ENCODE peak calls at places on chromosomes 16 and 17, in six cellular contexts. O, W, G, Q, F and N are unnamed samples.

GRCh38 chr17:62750502-62751349 is 57.4 kb downstream of the MARCHF10 start:
- DNase-seq in O (no peak), W (peak), G (peak), Q (no peak), F (no peak), N (no peak)

GRCh38 chr16:3618782-3619166 is 7.4 kb upstream of the SLX4 start:
- DNase-seq in O (no peak), W (no peak), G (no peak), Q (no peak), F (no peak), N (peak)

GRCh38 chr17:1783834-1784611 is 22.2 kb downstream of the SERPINF1 start:
- DNase-seq in O (peak), W (no peak), G (peak), Q (peak), F (no peak), N (no peak)

GRCh38 chr17:49468827-49469385 is 26.2 kb upstream of the NGFR start:
- DNase-seq in O (no peak), W (no peak), G (no peak), Q (no peak), F (no peak), N (no peak)

GRCh38 chr17:62715882-62716390 is 88.5 kb downstream of the MRC2 start:
- DNase-seq in O (no peak), W (no peak), G (no peak), Q (no peak), F (no peak), N (no peak)

GRCh38 chr16:77788196-77789084 is at the start of gene VAT1L:
- DNase-seq in O (no peak), W (peak), G (peak), Q (no peak), F (no peak), N (peak)

GRCh38 chr17:2954898-2955445 is 108.4 kb downstream of the OR1D5 start:
- DNase-seq in O (no peak), W (no peak), G (no peak), Q (peak), F (no peak), N (no peak)

GRCh38 chr17:42436401-42436800 is 13.3 kb upstream of the CAVIN1 start:
- DNase-seq in O (no peak), W (no peak), G (no peak), Q (peak), F (no peak), N (no peak)

GRCh38 chr16:89031715-89032659 is 55.0 kb upstream of the CBFA2T3 start:
- DNase-seq in O (no peak), W (no peak), G (no peak), Q (no peak), F (peak), N (peak)

GRCh38 chr16:67537636-67538591 is 9.3 kb downstream of the RIPOR1 start:
- DNase-seq in O (no peak), W (peak), G (peak), Q (no peak), F (no peak), N (no peak)
- TF ChIP-seq GABPA in O (no peak), W (no peak), G (no peak), Q (peak), F (no peak), N (no peak)

DNA sequence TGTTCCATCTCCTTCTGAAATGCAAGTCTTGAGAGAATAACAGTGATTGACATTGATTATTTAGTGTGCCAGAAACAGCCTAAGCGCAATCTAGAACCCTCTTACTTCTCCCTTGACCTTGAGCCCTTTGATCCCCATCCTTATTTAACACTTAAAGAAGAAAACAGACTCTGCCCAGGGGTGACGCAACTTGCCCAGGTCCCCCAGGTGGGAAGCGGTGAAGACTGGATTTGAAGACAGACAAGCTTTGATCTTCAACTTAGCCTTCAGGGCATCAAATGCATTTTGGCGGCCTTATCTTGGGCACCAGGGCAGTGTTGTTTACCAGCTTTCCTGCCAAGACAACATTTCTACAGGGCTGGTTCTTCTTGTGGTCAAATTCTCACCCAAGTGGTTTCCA is 8.9 kb upstream of the CIITA start:
- DNase-seq in O (no peak), W (no peak), G (no peak), Q (no peak), F (no peak), N (no peak)
- H3K4me3 ChIP-seq in O (no peak), W (no peak), G (no peak), Q (no peak), F (peak), N (no peak)

DNA sequence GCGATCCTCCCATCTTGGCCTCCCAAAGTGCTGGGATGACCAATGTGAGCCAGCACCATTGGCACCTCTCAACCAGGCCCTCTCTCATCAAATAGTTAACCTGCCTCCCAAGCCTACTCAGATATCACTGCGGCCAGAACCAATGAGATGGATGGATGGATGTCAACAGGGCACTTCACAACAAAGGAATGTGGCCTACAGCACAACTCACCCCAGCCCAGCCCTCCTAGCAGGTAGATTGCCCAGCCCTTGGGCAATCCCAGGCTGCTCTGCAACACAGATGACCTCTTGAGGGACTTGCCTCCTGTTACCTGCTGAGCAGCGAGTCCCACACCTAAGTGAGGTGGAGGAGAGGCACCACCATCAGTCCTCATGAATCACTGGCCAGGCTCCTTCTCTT is 22.6 kb upstream of the KIFC3 start:
- DNase-seq in O (no peak), W (no peak), G (no peak), Q (peak), F (no peak), N (no peak)
- TF ChIP-seq GABPA in O (no peak), W (no peak), G (no peak), Q (no peak), F (no peak), N (no peak)

DNA sequence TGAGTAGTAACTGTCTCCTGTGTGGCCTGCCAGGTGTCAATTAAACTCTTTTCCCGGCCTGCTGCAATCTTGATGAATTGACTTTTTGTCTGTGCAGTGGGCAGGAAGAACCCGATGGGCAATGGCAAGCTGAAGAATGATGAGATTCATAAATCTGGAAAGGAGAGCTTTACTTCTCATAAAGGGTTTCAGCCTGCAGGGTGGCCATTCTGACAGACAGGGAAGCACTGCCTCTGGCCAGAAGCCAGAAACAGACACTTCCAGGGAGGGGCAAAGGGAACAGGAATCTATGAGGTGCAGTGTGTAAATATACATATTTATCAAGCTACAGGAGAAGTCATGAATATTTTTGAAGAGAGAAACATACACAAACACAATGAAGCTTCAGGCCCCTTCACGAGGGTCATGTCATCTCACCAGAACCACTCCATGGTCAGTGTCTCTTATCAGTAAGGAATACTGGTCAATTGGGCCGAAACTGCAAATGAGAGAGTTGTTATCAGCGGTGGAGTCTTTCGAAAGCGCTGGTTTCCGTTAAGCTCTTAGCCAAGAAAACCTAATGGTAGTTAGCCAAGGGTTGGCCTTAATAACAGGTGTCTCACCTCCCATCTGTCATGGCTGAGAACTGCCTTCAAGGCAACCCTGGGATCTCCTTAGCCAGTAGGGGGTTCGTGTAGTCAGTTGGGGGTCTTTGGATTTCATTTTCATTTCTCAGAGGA is 1.3 kb upstream of the NARF start:
- DNase-seq in O (no peak), W (no peak), G (no peak), Q (peak), F (no peak), N (no peak)
- H3K4me3 ChIP-seq in O (peak), W (peak), G (peak), Q (peak), F (peak), N (no peak)

DNA sequence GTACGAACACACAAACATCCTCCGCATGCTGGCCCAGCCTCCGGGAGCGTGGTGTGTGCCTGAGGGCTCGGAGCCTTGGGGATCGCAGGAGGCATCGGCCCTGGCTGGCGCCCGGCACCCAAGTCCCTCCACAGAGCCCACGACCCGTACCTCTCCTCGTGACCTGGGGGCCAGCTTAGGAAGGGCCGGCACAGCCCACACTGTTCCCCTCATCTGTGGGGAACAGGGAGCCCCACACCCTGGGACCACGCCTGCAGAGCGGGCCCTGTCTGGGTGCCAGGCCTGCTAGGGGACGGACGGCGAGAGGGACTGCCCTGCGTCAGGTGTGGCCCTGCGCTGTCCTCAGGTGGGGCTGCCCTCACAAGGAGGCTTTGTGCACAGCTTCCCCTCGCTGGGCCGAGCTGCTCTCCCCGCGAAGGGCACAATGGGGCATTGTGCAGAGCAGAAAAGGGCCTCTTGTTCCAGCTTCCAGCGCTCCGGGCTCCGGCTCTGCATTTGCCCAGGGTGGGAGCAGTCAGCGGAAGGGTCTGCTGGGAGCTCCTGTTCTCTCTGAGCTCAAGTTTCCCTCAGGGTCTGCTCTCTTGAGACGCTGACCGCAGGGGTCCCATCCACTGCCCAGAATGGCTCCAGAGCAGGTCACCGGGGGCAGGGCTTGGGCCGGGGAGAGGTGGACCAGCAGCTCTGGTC is 1.7 kb upstream of the LMF1 start:
- DNase-seq in O (no peak), W (no peak), G (no peak), Q (peak), F (no peak), N (no peak)
- TF ChIP-seq GABPA in O (no peak), W (no peak), G (no peak), Q (no peak), F (no peak), N (no peak)

DNA sequence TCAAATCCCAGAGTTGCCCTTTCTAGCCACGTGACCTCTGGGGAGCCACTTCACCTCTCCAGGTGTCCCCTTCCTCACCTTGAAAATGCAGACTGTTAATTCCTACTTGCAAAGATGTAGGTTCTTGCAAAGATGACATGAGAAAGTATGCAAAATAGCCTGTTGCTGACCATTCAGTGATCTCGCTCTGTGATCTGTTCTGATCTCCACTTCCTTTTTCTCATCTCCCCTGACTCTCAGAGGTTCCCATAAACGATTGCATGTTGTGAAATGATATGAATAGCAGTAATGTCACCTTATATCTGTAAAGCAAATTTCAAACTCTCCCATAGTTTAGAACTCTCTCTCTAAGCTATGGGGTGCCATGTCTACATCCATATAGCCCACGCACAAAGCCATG is 182.3 kb downstream of the TMEM132E start:
- DNase-seq in O (no peak), W (no peak), G (no peak), Q (no peak), F (no peak), N (no peak)
- H3K4me3 ChIP-seq in O (no peak), W (no peak), G (no peak), Q (no peak), F (no peak), N (no peak)

DNA sequence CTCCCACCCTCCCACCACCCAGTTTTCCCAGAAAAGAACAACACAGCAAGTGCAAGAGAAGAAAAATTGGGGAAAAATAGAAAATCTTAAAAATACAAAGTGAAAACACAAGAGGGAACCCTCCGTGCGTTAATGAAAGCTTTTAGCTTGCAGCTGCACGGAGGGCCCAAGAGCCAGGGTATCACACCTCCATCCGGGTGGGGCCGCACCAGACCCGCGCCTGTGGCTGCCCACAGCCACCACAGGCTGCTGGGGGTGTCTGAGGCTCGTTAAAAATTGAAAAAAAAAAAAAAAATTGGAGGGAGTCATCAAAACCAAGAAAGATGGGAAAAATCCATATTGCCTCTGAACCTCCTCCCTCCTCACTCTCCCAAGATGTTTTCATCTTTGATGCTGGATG is 18.6 kb downstream of the ENGASE start:
- DNase-seq in O (no peak), W (no peak), G (no peak), Q (no peak), F (no peak), N (no peak)
- TF ChIP-seq GABPA in O (no peak), W (no peak), G (no peak), Q (no peak), F (no peak), N (no peak)